ENCODE peak calls at places on chromosomes 2 and 18, in seven cellular contexts. One of them, this sample, is unnamed.

GRCh38 chr18:28468903-28469302 is 292.0 kb upstream of the CDH2 start:
- DNase-seq in HepG2: no peak
- DNase-seq in GM12878: no peak
- DNase-seq in GM12892: no peak
- DNase-seq in K562: no peak
- DNase-seq in H1: no peak
- DNase-seq in SK-N-SH: no peak
- DNase-seq in this sample: no peak

GRCh38 chr2:119158563-119159347 is at the start of gene C1QL2:
- DNase-seq in HepG2: no peak
- DNase-seq in GM12878: no peak
- DNase-seq in GM12892: no peak
- DNase-seq in K562: no peak
- DNase-seq in H1: peak
- DNase-seq in SK-N-SH: peak
- DNase-seq in this sample: no peak

GRCh38 chr2:163735692-163736432 is at the start of gene FIGN:
- DNase-seq in HepG2: peak
- DNase-seq in GM12878: no peak
- DNase-seq in GM12892: no peak
- DNase-seq in K562: peak
- DNase-seq in H1: peak
- DNase-seq in SK-N-SH: peak
- DNase-seq in this sample: no peak

GRCh38 chr2:974454-974853 is 23.8 kb downstream of the SNTG2 start:
- DNase-seq in HepG2: no peak
- DNase-seq in GM12878: no peak
- DNase-seq in GM12892: no peak
- DNase-seq in K562: no peak
- DNase-seq in H1: no peak
- DNase-seq in SK-N-SH: no peak
- DNase-seq in this sample: no peak

GRCh38 chr2:20584045-20584636 is 66.8 kb downstream of the HS1BP3 start:
- DNase-seq in HepG2: no peak
- DNase-seq in GM12878: no peak
- DNase-seq in GM12892: no peak
- DNase-seq in K562: peak
- DNase-seq in H1: no peak
- DNase-seq in SK-N-SH: no peak
- DNase-seq in this sample: no peak

GRCh38 chr2:182436252-182436651 is 9.4 kb upstream of the PDE1A start:
- DNase-seq in HepG2: no peak
- DNase-seq in GM12878: no peak
- DNase-seq in GM12892: no peak
- DNase-seq in K562: no peak
- DNase-seq in H1: no peak
- DNase-seq in SK-N-SH: no peak
- DNase-seq in this sample: no peak

GRCh38 chr18:70329076-70329475 is 40.2 kb downstream of the SOCS6 start:
- DNase-seq in HepG2: no peak
- DNase-seq in GM12878: no peak
- DNase-seq in GM12892: no peak
- DNase-seq in K562: no peak
- DNase-seq in H1: no peak
- DNase-seq in SK-N-SH: no peak
- DNase-seq in this sample: no peak

GRCh38 chr2:102488063-102488462 is 15.0 kb downstream of the SLC9A4 start:
- DNase-seq in HepG2: no peak
- DNase-seq in GM12878: no peak
- DNase-seq in GM12892: no peak
- DNase-seq in K562: no peak
- DNase-seq in H1: no peak
- DNase-seq in SK-N-SH: no peak
- DNase-seq in this sample: no peak

GRCh38 chr2:104804148-104804890 is 49.6 kb upstream of the POU3F3 start:
- DNase-seq in HepG2: no peak
- DNase-seq in GM12878: no peak
- DNase-seq in GM12892: no peak
- DNase-seq in K562: peak
- DNase-seq in H1: no peak
- DNase-seq in SK-N-SH: peak
- DNase-seq in this sample: no peak

DNA sequence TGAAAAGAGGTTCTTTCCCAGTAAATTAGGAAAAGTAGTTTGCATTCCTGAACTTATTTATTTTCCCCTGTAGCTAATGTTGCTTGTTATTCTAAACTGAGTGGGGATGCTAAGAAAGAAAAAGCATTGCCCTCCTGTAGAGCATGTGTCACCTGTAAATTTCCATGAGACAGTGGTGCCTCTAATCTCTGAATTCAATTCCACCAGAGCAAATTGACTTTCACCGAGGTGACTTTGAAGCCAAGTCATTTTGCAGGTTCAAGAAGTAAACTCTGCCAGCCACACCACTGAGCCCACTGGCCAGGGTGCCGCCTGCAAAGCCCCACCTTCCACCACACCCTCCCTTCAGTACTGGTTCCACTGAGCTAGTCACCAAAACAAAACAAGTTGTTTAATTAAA is 254.9 kb downstream of the RNF152 start:
- DNase-seq in HepG2: no peak
- DNase-seq in GM12878: no peak
- DNase-seq in GM12892: no peak
- DNase-seq in K562: no peak
- DNase-seq in H1: peak
- DNase-seq in SK-N-SH: no peak
- DNase-seq in this sample: no peak
- TF ChIP-seq TAF1 in HepG2: no peak
- TF ChIP-seq TAF1 in GM12878: no peak
- TF ChIP-seq TAF1 in GM12892: no peak
- TF ChIP-seq TAF1 in K562: no peak
- TF ChIP-seq TAF1 in H1: no peak
- TF ChIP-seq TAF1 in SK-N-SH: no peak
- TF ChIP-seq TAF1 in this sample: no peak

GRCh38 chr18:62781893-62782292 is 66.6 kb downstream of the PHLPP1 start:
- DNase-seq in HepG2: peak
- DNase-seq in GM12878: no peak
- DNase-seq in GM12892: no peak
- DNase-seq in K562: no peak
- DNase-seq in H1: no peak
- DNase-seq in SK-N-SH: no peak
- DNase-seq in this sample: no peak

GRCh38 chr18:62786689-62787088 is 71.3 kb downstream of the PHLPP1 start:
- DNase-seq in HepG2: no peak
- DNase-seq in GM12878: no peak
- DNase-seq in GM12892: no peak
- DNase-seq in K562: no peak
- DNase-seq in H1: no peak
- DNase-seq in SK-N-SH: no peak
- DNase-seq in this sample: no peak

GRCh38 chr18:62784338-62784965 is 69.1 kb downstream of the PHLPP1 start:
- DNase-seq in HepG2: no peak
- DNase-seq in GM12878: no peak
- DNase-seq in GM12892: no peak
- DNase-seq in K562: no peak
- DNase-seq in H1: no peak
- DNase-seq in SK-N-SH: no peak
- DNase-seq in this sample: no peak

GRCh38 chr18:62788111-62788510 is 72.8 kb downstream of the PHLPP1 start:
- DNase-seq in HepG2: no peak
- DNase-seq in GM12878: no peak
- DNase-seq in GM12892: no peak
- DNase-seq in K562: no peak
- DNase-seq in H1: no peak
- DNase-seq in SK-N-SH: no peak
- DNase-seq in this sample: no peak

GRCh38 chr18:62784966-62785413 is 69.6 kb downstream of the PHLPP1 start:
- DNase-seq in HepG2: no peak
- DNase-seq in GM12878: no peak
- DNase-seq in GM12892: no peak
- DNase-seq in K562: peak
- DNase-seq in H1: no peak
- DNase-seq in SK-N-SH: no peak
- DNase-seq in this sample: no peak
- TF ChIP-seq TAF1 in HepG2: no peak
- TF ChIP-seq TAF1 in GM12878: no peak
- TF ChIP-seq TAF1 in GM12892: no peak
- TF ChIP-seq TAF1 in K562: no peak
- TF ChIP-seq TAF1 in H1: no peak
- TF ChIP-seq TAF1 in SK-N-SH: no peak
- TF ChIP-seq TAF1 in this sample: no peak

DNA sequence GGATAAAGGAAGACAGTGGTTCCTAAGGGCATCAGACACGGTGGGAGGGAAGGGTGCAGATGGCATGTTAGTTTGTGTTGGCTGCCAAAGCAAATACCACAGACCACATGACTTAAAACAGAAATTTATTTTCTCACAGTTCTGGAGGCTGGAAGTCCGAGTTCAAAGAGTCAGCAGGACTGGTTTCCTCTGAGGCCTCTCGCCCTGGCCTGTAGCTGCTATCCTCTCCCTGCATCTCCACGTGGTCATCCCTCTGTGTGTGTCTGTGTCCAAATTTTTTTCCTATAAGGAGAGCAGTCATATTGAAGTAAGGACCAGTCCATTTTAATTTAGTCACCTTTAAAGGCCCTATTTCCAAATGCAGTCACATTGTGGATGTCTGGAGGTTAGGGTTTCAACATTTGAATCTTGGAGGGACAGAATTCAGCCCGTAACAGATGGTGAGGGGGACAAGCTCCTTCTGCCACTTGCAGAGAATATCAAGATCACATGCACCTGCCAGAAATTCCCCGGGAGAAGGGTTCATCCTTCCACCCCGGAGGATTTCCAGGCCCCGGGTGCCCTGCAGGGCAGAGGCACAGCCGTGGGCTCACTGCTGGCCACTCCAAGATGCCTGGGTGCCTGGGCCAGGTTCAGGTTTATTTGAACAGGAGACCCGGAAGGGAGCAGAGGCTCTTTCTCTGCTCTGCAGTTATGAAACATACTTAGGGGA is 38.0 kb upstream of the MGAT4A start:
- DNase-seq in HepG2: peak
- DNase-seq in GM12878: no peak
- DNase-seq in GM12892: no peak
- DNase-seq in K562: no peak
- DNase-seq in H1: no peak
- DNase-seq in SK-N-SH: no peak
- DNase-seq in this sample: no peak
- TF ChIP-seq TAF1 in HepG2: no peak
- TF ChIP-seq TAF1 in GM12878: no peak
- TF ChIP-seq TAF1 in GM12892: no peak
- TF ChIP-seq TAF1 in K562: no peak
- TF ChIP-seq TAF1 in H1: no peak
- TF ChIP-seq TAF1 in SK-N-SH: no peak
- TF ChIP-seq TAF1 in this sample: no peak

DNA sequence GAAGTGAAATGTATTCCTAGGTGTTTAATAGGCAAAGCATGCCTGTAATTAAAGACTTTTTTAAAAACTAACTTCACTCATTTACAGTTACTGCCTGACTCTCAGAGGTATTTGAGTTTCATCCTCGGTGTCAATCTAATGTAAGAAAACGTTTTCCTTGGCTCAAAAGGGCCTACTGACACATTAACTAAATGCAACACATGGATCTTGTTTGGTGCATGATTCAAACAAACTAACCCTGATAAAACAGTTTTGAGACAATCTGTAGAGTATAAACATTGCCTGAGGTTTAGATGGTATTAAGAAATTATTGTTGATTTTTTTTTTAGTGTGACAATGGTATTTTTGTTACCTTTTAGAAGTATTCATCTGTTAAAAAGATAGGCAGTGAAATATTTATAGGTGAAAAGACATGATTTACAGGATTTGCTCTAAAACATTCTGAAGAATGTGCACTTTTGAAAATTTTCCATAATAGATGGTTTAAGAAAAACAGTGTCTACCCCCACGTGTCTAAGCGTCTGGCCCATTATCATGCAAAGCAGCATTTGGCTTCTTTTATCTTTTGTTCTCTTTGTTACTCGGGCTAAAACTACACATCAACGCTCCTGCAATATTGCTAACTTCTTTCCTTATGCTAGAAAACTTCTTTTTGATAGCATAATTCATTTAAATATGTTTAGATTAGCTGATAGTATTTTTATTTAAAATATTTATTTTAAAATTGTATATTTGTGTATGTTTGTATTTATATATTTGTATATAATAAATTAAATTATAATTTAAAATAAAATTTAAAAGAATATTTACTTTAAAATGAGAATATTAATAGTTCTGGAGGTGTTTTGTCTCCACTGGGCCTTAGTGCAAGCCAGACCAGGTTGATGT is 160.2 kb upstream of the NDUFV2 start:
- DNase-seq in HepG2: no peak
- DNase-seq in GM12878: no peak
- DNase-seq in GM12892: no peak
- DNase-seq in K562: no peak
- DNase-seq in H1: no peak
- DNase-seq in SK-N-SH: no peak
- DNase-seq in this sample: no peak
- TF ChIP-seq TAF1 in HepG2: no peak
- TF ChIP-seq TAF1 in GM12878: no peak
- TF ChIP-seq TAF1 in GM12892: no peak
- TF ChIP-seq TAF1 in K562: no peak
- TF ChIP-seq TAF1 in H1: no peak
- TF ChIP-seq TAF1 in SK-N-SH: no peak
- TF ChIP-seq TAF1 in this sample: no peak

GRCh38 chr18:34818069-34818468 is 108.0 kb downstream of the DTNA start:
- DNase-seq in HepG2: no peak
- DNase-seq in GM12878: no peak
- DNase-seq in GM12892: no peak
- DNase-seq in K562: no peak
- DNase-seq in H1: no peak
- DNase-seq in SK-N-SH: no peak
- DNase-seq in this sample: no peak
- TF ChIP-seq TAF1 in HepG2: no peak
- TF ChIP-seq TAF1 in GM12878: no peak
- TF ChIP-seq TAF1 in GM12892: no peak
- TF ChIP-seq TAF1 in K562: no peak
- TF ChIP-seq TAF1 in H1: no peak
- TF ChIP-seq TAF1 in SK-N-SH: no peak
- TF ChIP-seq TAF1 in this sample: no peak

This sample was measured in GM12891.